ENCODE peak calls at places on chromosomes 6 and 20, in four cellular contexts. Y is CD8-positive, alpha-beta T cell; V is mucosa of descending colon; F is mammary epithelial cell. U is an unnamed sample.
A peak's percentile ranks its signal among the peaks of the same experiment; 100 is the strongest.

GRCh38 chr6:151008425-151008824 is 142.9 kb downstream of the MTHFD1L start:
- DNase-seq in Y (no peak), V (no peak), F (no peak), U (no peak)

GRCh38 chr20:62820962-62821725 is 4.3 kb downstream of the COL9A3 start:
- DNase-seq in Y (no peak), V (no peak), F (no peak), U (no peak)

GRCh38 chr20:3786126-3786484 is 435 bp downstream of the CENPB start:
- DNase-seq in Y (no peak), V (peak; percentile 65), F (peak; percentile 52), U (peak; percentile 25)

GRCh38 chr6:42334870-42335269 is 116.9 kb downstream of the TRERF1 start:
- DNase-seq in Y (no peak), V (no peak), F (no peak), U (no peak)

GRCh38 chr6:129635396-129636164 is 74.4 kb downstream of the ARHGAP18 start:
- DNase-seq in Y (no peak), V (no peak), F (no peak), U (no peak)

GRCh38 chr6:158283304-158284005 is 28.8 kb upstream of the TULP4 start:
- DNase-seq in Y (no peak), V (no peak), F (peak; percentile 18), U (no peak)

GRCh38 chr6:31920803-31921202 is 6.7 kb upstream of the C2 start:
- DNase-seq in Y (no peak), V (no peak), F (no peak), U (peak; percentile 41)

GRCh38 chr20:49345538-49345937 is 67.7 kb upstream of the ZNFX1 start:
- DNase-seq in Y (no peak), V (no peak), F (peak; percentile 42), U (peak; percentile 36)

GRCh38 chr6:149450679-149451360 is 34.0 kb downstream of the ZC3H12D start:
- DNase-seq in Y (no peak), V (peak; percentile 56), F (no peak), U (no peak)

GRCh38 chr20:60057123-60057865 is 99.1 kb downstream of the CDH26 start:
- DNase-seq in Y (peak; percentile 60), V (peak; percentile 61), F (peak; percentile 65), U (peak; percentile 63)

GRCh38 chr6:7500737-7501282 is 40.7 kb upstream of the DSP start:
- DNase-seq in Y (no peak), V (no peak), F (no peak), U (no peak)

GRCh38 chr6:7502743-7503142 is 38.7 kb upstream of the DSP start:
- DNase-seq in Y (no peak), V (no peak), F (no peak), U (no peak)

GRCh38 chr6:7507600-7507999 is 33.9 kb upstream of the DSP start:
- DNase-seq in Y (no peak), V (no peak), F (no peak), U (no peak)

GRCh38 chr6:7504041-7504440 is 37.4 kb upstream of the DSP start:
- DNase-seq in Y (no peak), V (no peak), F (no peak), U (no peak)

DNA sequence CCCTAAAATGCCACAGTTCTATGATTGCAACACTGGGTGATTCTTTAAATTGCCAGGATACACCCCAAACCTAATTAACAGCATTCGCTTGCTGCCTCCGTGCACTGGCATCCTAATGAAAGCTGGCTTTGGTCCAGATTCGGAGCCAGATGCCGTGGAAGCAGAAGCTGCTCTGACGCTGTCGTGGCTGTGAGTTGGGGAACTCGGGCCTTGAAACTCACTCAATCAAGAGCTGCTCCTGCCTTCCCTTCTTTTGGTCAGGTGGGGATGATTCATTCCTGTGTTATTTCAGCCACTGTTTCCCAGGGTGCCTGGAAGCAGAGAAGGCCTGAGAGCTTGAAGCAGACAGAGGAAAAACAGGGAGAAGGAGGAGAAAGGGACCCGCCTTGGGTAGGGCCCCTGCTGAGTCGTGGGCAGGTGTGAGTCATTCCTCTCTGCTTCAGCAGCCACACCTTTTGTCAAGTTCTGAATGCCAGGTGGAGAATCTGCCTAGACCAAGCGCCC is 36.2 kb upstream of the DSP start:
- DNase-seq in Y (no peak), V (peak; percentile 69), F (peak; percentile 100), U (peak; percentile 58)
- H3K9me3 ChIP-seq in Y (no peaks in the 10 kb centered on the region), V (no peaks in the 10 kb centered on the region), F (no peaks in the 10 kb centered on the region), U (no peaks in the 10 kb centered on the region)

GRCh38 chr6:20370801-20371200 is 30.9 kb upstream of the E2F3 start:
- DNase-seq in Y (no peak), V (no peak), F (peak; percentile 28), U (no peak)
- H3K9me3 ChIP-seq in Y (no peaks in the 10 kb centered on the region), V (no peaks in the 10 kb centered on the region), F (no peaks in the 10 kb centered on the region), U (no peaks in the 10 kb centered on the region)

GRCh38 chr6:315921-316752 is 23.9 kb downstream of the DUSP22 start:
- DNase-seq in Y (no peak), V (no peak), F (no peak), U (no peak)
- H3K9me3 ChIP-seq in Y (no peaks in the 10 kb centered on the region), V (peaks cover 9% of the 10 kb centered on the region), F (peaks cover 7% of the 10 kb centered on the region), U (no peaks in the 10 kb centered on the region)

GRCh38 chr20:6123650-6124014 is 802 bp upstream of the FERMT1 start:
- DNase-seq in Y (no peak), V (no peak), F (no peak), U (no peak)
- H3K9me3 ChIP-seq in Y (no peaks in the 10 kb centered on the region), V (no peaks in the 10 kb centered on the region), F (no peaks in the 10 kb centered on the region), U (no peaks in the 10 kb centered on the region)

DNA sequence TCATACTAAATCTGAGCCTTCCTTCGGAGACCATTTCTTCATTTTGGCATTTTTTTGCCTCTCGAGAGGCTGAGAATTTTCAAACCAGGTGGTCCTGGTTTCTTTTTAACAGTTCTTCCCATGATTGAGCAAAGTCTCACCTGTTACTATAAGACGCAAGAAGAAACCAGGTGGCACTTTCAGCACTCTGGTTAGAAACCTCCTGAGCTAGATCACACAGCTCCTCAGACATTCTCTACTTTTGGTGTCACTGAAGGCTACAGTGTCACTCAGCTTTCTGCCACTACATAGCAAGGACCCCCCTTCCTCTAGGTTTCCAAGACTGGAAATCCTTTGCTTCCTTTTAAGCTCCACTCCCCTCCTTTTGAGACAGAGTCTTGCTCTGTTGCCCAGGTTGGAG is 7.3 kb downstream of the IFNGR1 start:
- DNase-seq in Y (no peak), V (no peak), F (no peak), U (no peak)
- H3K9me3 ChIP-seq in Y (no peaks in the 10 kb centered on the region), V (no peaks in the 10 kb centered on the region), F (no peaks in the 10 kb centered on the region), U (no peaks in the 10 kb centered on the region)

GRCh38 chr20:31330893-31331292 is 22.5 kb upstream of the DEFB116 start:
- DNase-seq in Y (no peak), V (no peak), F (no peak), U (no peak)
- H3K9me3 ChIP-seq in Y (no peaks in the 10 kb centered on the region), V (peaks cover 26% of the 10 kb centered on the region), F (peaks cover 5% of the 10 kb centered on the region), U (no peaks in the 10 kb centered on the region)

DNA sequence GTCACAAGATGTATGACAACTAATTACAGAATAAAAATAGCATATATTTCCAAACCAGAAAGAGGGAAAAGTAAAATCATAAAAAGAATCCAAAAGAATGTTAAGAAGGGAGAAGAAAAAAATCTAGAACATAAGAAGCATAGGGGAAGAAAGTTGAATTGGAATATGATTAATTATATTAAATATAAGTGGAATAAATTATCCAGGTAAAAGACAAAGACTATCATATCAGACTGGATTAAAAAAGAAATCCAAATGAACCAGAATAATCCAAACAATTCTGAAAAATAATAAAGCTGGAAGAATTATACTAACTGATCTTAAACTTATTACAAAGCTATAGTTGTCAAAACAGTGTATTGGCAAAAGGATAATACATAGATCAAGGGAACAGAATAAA is 23.6 kb downstream of the CSNK2A1 start:
- DNase-seq in Y (no peak), V (no peak), F (no peak), U (no peak)
- H3K9me3 ChIP-seq in Y (no peaks in the 10 kb centered on the region), V (peaks cover 15% of the 10 kb centered on the region), F (no peaks in the 10 kb centered on the region), U (no peaks in the 10 kb centered on the region)

GRCh38 chr6:27441001-27441400 is 31.9 kb downstream of the ZNF184 start:
- DNase-seq in Y (no peak), V (no peak), F (peak; percentile 90), U (no peak)
- H3K9me3 ChIP-seq in Y (no peaks in the 10 kb centered on the region), V (peaks cover 21% of the 10 kb centered on the region), F (peaks cover 9% of the 10 kb centered on the region), U (no peaks in the 10 kb centered on the region)

GRCh38 chr6:91317984-91318383 is 731.1 kb upstream of the MAP3K7 start:
- DNase-seq in Y (no peak), V (no peak), F (no peak), U (no peak)
- H3K9me3 ChIP-seq in Y (no peaks in the 10 kb centered on the region), V (no peaks in the 10 kb centered on the region), F (no peaks in the 10 kb centered on the region), U (no peaks in the 10 kb centered on the region)

DNA sequence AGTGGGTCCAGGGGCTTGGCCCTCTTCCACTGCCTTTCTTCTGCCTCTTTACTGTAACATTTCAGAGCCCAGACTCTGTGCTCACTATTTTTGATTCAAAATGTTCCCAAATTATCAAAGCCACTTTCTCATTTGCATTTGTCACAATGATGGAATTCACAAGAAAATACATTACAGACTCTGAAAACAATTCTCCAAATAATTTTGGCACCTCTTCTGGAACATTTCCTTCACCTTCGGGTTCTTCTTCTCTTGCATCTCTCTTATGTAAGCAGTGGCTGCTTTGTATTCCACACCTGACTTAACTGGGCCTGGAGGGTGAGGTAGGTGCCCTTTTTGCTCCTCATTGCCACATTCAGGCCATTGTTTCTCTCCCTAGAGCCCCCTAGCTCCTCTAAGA is 30.0 kb downstream of the ZNF184 start:
- DNase-seq in Y (no peak), V (no peak), F (no peak), U (no peak)
- H3K9me3 ChIP-seq in Y (peaks cover 5% of the 10 kb centered on the region), V (peaks cover 35% of the 10 kb centered on the region), F (peaks cover 15% of the 10 kb centered on the region), U (no peaks in the 10 kb centered on the region)

U was measured in prostate gland.